ENCODE peak calls at places on chromosomes 2 and 18, in ten cellular contexts. One of them, this sample, is unnamed.

GRCh38 chr18:37612519-37612918 is 46.9 kb upstream of the CELF4 start:
- ATAC-seq in left cardiac atrium: peak
- ATAC-seq in activated T-cell treated with anti-CD3 and anti-CD28 coated beads, Interleukin-2, amount 50 U/mL, for 4 hours: no peak
- ATAC-seq in right cardiac atrium: peak
- ATAC-seq in WTC11: no peak
- ATAC-seq in naive B cell: no peak
- ATAC-seq in T-helper 17 cell: no peak
- ATAC-seq in heart right ventricle: peak
- ATAC-seq in left ventricle myocardium superior: peak
- ATAC-seq in left lobe of liver: no peak
- ATAC-seq in this sample: no peak

GRCh38 chr2:10776231-10776977 is 36.2 kb downstream of the PDIA6 start:
- ATAC-seq in left cardiac atrium: no peak
- ATAC-seq in activated T-cell treated with anti-CD3 and anti-CD28 coated beads, Interleukin-2, amount 50 U/mL, for 4 hours: no peak
- ATAC-seq in right cardiac atrium: no peak
- ATAC-seq in WTC11: no peak
- ATAC-seq in naive B cell: no peak
- ATAC-seq in T-helper 17 cell: no peak
- ATAC-seq in heart right ventricle: no peak
- ATAC-seq in left ventricle myocardium superior: no peak
- ATAC-seq in left lobe of liver: no peak
- ATAC-seq in this sample: no peak

GRCh38 chr18:44819944-44820510 is 139.3 kb downstream of the SETBP1 start:
- ATAC-seq in left cardiac atrium: peak
- ATAC-seq in activated T-cell treated with anti-CD3 and anti-CD28 coated beads, Interleukin-2, amount 50 U/mL, for 4 hours: no peak
- ATAC-seq in right cardiac atrium: peak
- ATAC-seq in WTC11: no peak
- ATAC-seq in naive B cell: no peak
- ATAC-seq in T-helper 17 cell: no peak
- ATAC-seq in heart right ventricle: peak
- ATAC-seq in left ventricle myocardium superior: peak
- ATAC-seq in left lobe of liver: peak
- ATAC-seq in this sample: no peak

GRCh38 chr2:120765911-120766757 is 30.5 kb downstream of the GLI2 start:
- ATAC-seq in left cardiac atrium: peak
- ATAC-seq in activated T-cell treated with anti-CD3 and anti-CD28 coated beads, Interleukin-2, amount 50 U/mL, for 4 hours: no peak
- ATAC-seq in right cardiac atrium: peak
- ATAC-seq in WTC11: peak
- ATAC-seq in naive B cell: no peak
- ATAC-seq in T-helper 17 cell: no peak
- ATAC-seq in heart right ventricle: peak
- ATAC-seq in left ventricle myocardium superior: peak
- ATAC-seq in left lobe of liver: peak
- ATAC-seq in this sample: no peak

GRCh38 chr2:201203916-201204654 is 21.1 kb downstream of the CASP10 start:
- ATAC-seq in left cardiac atrium: peak
- ATAC-seq in activated T-cell treated with anti-CD3 and anti-CD28 coated beads, Interleukin-2, amount 50 U/mL, for 4 hours: no peak
- ATAC-seq in right cardiac atrium: peak
- ATAC-seq in WTC11: no peak
- ATAC-seq in naive B cell: no peak
- ATAC-seq in T-helper 17 cell: no peak
- ATAC-seq in heart right ventricle: peak
- ATAC-seq in left ventricle myocardium superior: peak
- ATAC-seq in left lobe of liver: peak
- ATAC-seq in this sample: no peak

GRCh38 chr2:108895188-108895587 is 93.8 kb downstream of the EDAR start:
- ATAC-seq in left cardiac atrium: no peak
- ATAC-seq in activated T-cell treated with anti-CD3 and anti-CD28 coated beads, Interleukin-2, amount 50 U/mL, for 4 hours: no peak
- ATAC-seq in right cardiac atrium: no peak
- ATAC-seq in WTC11: no peak
- ATAC-seq in naive B cell: no peak
- ATAC-seq in T-helper 17 cell: no peak
- ATAC-seq in heart right ventricle: no peak
- ATAC-seq in left ventricle myocardium superior: no peak
- ATAC-seq in left lobe of liver: peak
- ATAC-seq in this sample: no peak

GRCh38 chr2:165662720-165663119 is 131.3 kb downstream of the GALNT3 start:
- ATAC-seq in left cardiac atrium: no peak
- ATAC-seq in activated T-cell treated with anti-CD3 and anti-CD28 coated beads, Interleukin-2, amount 50 U/mL, for 4 hours: no peak
- ATAC-seq in right cardiac atrium: no peak
- ATAC-seq in WTC11: no peak
- ATAC-seq in naive B cell: no peak
- ATAC-seq in T-helper 17 cell: no peak
- ATAC-seq in heart right ventricle: no peak
- ATAC-seq in left ventricle myocardium superior: no peak
- ATAC-seq in left lobe of liver: no peak
- ATAC-seq in this sample: no peak

GRCh38 chr2:200603972-200604371 is 18.2 kb downstream of the AOX1 start:
- ATAC-seq in left cardiac atrium: peak
- ATAC-seq in activated T-cell treated with anti-CD3 and anti-CD28 coated beads, Interleukin-2, amount 50 U/mL, for 4 hours: no peak
- ATAC-seq in right cardiac atrium: no peak
- ATAC-seq in WTC11: no peak
- ATAC-seq in naive B cell: no peak
- ATAC-seq in T-helper 17 cell: no peak
- ATAC-seq in heart right ventricle: no peak
- ATAC-seq in left ventricle myocardium superior: no peak
- ATAC-seq in left lobe of liver: no peak
- ATAC-seq in this sample: no peak

GRCh38 chr2:117686699-117687098 is 127.8 kb upstream of the DDX18 start:
- ATAC-seq in left cardiac atrium: no peak
- ATAC-seq in activated T-cell treated with anti-CD3 and anti-CD28 coated beads, Interleukin-2, amount 50 U/mL, for 4 hours: no peak
- ATAC-seq in right cardiac atrium: no peak
- ATAC-seq in WTC11: no peak
- ATAC-seq in naive B cell: no peak
- ATAC-seq in T-helper 17 cell: no peak
- ATAC-seq in heart right ventricle: no peak
- ATAC-seq in left ventricle myocardium superior: no peak
- ATAC-seq in left lobe of liver: no peak
- ATAC-seq in this sample: no peak

This sample was measured in stimulated activated memory B cell treated with anti-CD40 and anti-IgM and Interleukin-4, amounts not matched to agents 10 μg/mL and 1 μg/mL and 100 μg/mL, for 72 hours.